ENCODE peak calls at places on chromosomes 16 and 17, in six cellular contexts. O is esophagus muscularis mucosa; Q is CD8-positive, alpha-beta T cell; U is neuronal stem cell; P is endothelial cell of umbilical vein; W is right cardiac atrium. B is an unnamed sample. For H3K4me1, the result is how much of the 10 kb centered on the place peaks cover.

GRCh38 chr17:5422505-5422904 is 2.5 kb downstream of the RPAIN start:
- DNase-seq in O (no peak), Q (no peak), U (no peak), P (no peak), W (no peak), B (peak)

GRCh38 chr16:82232806-82233205 is 62.8 kb upstream of the MPHOSPH6 start:
- DNase-seq in O (no peak), Q (no peak), U (no peak), P (no peak), W (no peak), B (no peak)

GRCh38 chr16:69223882-69224281 is 36.9 kb downstream of the SNTB2 start:
- DNase-seq in O (no peak), Q (no peak), U (no peak), P (no peak), W (no peak), B (no peak)

GRCh38 chr16:50671644-50672260 is 9.4 kb downstream of the SNX20 start:
- DNase-seq in O (no peak), Q (peak), U (no peak), P (peak), W (no peak), B (peak)

GRCh38 chr17:10357768-10358167 is 15.0 kb downstream of the MYH13 start:
- DNase-seq in O (no peak), Q (no peak), U (no peak), P (no peak), W (no peak), B (peak)

GRCh38 chr17:43931062-43931571 is 11.2 kb downstream of the PPY start:
- DNase-seq in O (no peak), Q (no peak), U (no peak), P (no peak), W (no peak), B (no peak)

GRCh38 chr16:78704421-78704820 is 605.0 kb downstream of the WWOX start:
- DNase-seq in O (no peak), Q (no peak), U (no peak), P (no peak), W (no peak), B (no peak)

GRCh38 chr17:66494023-66494803 is 191.8 kb downstream of the PRKCA start:
- DNase-seq in O (no peak), Q (no peak), U (no peak), P (peak), W (no peak), B (peak)

GRCh38 chr17:38628441-38628840 is 22.7 kb upstream of the SRCIN1 start:
- DNase-seq in O (no peak), Q (no peak), U (no peak), P (no peak), W (no peak), B (no peak)

GRCh38 chr17:39903158-39903884 is 15.1 kb downstream of the GSDMB start:
- DNase-seq in O (no peak), Q (no peak), U (no peak), P (no peak), W (no peak), B (no peak)

GRCh38 chr17:49388290-49388640 is 26.2 kb upstream of the ZNF652 start:
- DNase-seq in O (no peak), Q (peak), U (no peak), P (no peak), W (no peak), B (no peak)

GRCh38 chr17:83142619-83143018 is 63.2 kb downstream of the METRNL start:
- DNase-seq in O (no peak), Q (no peak), U (no peak), P (no peak), W (no peak), B (no peak)

GRCh38 chr16:20301840-20302239 is 25.5 kb downstream of the GP2 start:
- DNase-seq in O (no peak), Q (no peak), U (no peak), P (no peak), W (no peak), B (no peak)

GRCh38 chr16:29806096-29806579 is at the start of gene MAZ:
- DNase-seq in O (peak), Q (no peak), U (no peak), P (no peak), W (no peak), B (peak)

GRCh38 chr16:2033057-2033911 is 6.6 kb downstream of the NHERF2 start:
- DNase-seq in O (no peak), Q (no peak), U (no peak), P (peak), W (peak), B (peak)

GRCh38 chr17:34154916-34155730 is 100.0 kb upstream of the CCL2 start:
- DNase-seq in O (no peak), Q (no peak), U (no peak), P (no peak), W (no peak), B (no peak)

GRCh38 chr17:30343741-30344140 is 9.9 kb upstream of the TMIGD1 start:
- DNase-seq in O (no peak), Q (no peak), U (no peak), P (no peak), W (no peak), B (no peak)

GRCh38 chr17:75087558-75088453 is at the start of gene SLC16A5:
- DNase-seq in O (peak), Q (peak), U (peak), P (peak), W (peak), B (peak)

GRCh38 chr17:17819561-17819995 is 17.2 kb downstream of the SREBF1 start:
- DNase-seq in O (no peak), Q (peak), U (no peak), P (peak), W (peak), B (peak)

GRCh38 chr16:67844441-67844840 is 2.3 kb upstream of the NUTF2 start:
- DNase-seq in O (no peak), Q (no peak), U (no peak), P (no peak), W (no peak), B (peak)

GRCh38 chr17:5500247-5500803 is 14.0 kb downstream of the MIS12 start:
- DNase-seq in O (no peak), Q (no peak), U (no peak), P (peak), W (no peak), B (no peak)

GRCh38 chr16:55184052-55184451 is 140.0 kb upstream of the IRX6 start:
- DNase-seq in O (no peak), Q (no peak), U (no peak), P (no peak), W (no peak), B (no peak)

GRCh38 chr17:57078274-57078673 is 6.8 kb upstream of the AKAP1 start:
- DNase-seq in O (no peak), Q (no peak), U (no peak), P (no peak), W (peak), B (no peak)

GRCh38 chr17:37576281-37576680 is 32.9 kb downstream of the SYNRG start:
- DNase-seq in O (no peak), Q (no peak), U (no peak), P (no peak), W (no peak), B (peak)

GRCh38 chr16:48384982-48385271 is 286 bp downstream of the SIAH1 start:
- DNase-seq in O (no peak), Q (no peak), U (no peak), P (no peak), W (no peak), B (no peak)

GRCh38 chr16:47370536-47370935 is 90.3 kb downstream of the ITFG1 start:
- DNase-seq in O (no peak), Q (no peak), U (no peak), P (no peak), W (no peak), B (no peak)

GRCh38 chr17:37107406-37108083 is 158.8 kb downstream of the AATF start:
- DNase-seq in O (no peak), Q (no peak), U (no peak), P (no peak), W (peak), B (peak)

GRCh38 chr17:38604479-38605229 is 1.1 kb downstream of the SRCIN1 start:
- DNase-seq in O (no peak), Q (no peak), U (no peak), P (no peak), W (peak), B (no peak)

GRCh38 chr16:46620265-46621005 is 744 bp downstream of the SHCBP1 start:
- DNase-seq in O (no peak), Q (no peak), U (no peak), P (peak), W (no peak), B (peak)

GRCh38 chr16:14284930-14285541 is 213.9 kb downstream of the MRTFB start:
- DNase-seq in O (no peak), Q (no peak), U (no peak), P (peak), W (peak), B (no peak)

GRCh38 chr16:8999800-9000199 is 36.1 kb upstream of the USP7 start:
- DNase-seq in O (no peak), Q (no peak), U (no peak), P (no peak), W (no peak), B (no peak)

GRCh38 chr16:28067604-28068382 is 4.3 kb upstream of the GSG1L start:
- DNase-seq in O (no peak), Q (no peak), U (no peak), P (no peak), W (peak), B (peak)

GRCh38 chr17:3590768-3591167 is 18.4 kb downstream of the TRPV1 start:
- DNase-seq in O (no peak), Q (no peak), U (no peak), P (no peak), W (no peak), B (no peak)

GRCh38 chr17:81523139-81524062 is 4.8 kb upstream of the FSCN2 start:
- DNase-seq in O (no peak), Q (no peak), U (peak), P (no peak), W (peak), B (peak)

DNA sequence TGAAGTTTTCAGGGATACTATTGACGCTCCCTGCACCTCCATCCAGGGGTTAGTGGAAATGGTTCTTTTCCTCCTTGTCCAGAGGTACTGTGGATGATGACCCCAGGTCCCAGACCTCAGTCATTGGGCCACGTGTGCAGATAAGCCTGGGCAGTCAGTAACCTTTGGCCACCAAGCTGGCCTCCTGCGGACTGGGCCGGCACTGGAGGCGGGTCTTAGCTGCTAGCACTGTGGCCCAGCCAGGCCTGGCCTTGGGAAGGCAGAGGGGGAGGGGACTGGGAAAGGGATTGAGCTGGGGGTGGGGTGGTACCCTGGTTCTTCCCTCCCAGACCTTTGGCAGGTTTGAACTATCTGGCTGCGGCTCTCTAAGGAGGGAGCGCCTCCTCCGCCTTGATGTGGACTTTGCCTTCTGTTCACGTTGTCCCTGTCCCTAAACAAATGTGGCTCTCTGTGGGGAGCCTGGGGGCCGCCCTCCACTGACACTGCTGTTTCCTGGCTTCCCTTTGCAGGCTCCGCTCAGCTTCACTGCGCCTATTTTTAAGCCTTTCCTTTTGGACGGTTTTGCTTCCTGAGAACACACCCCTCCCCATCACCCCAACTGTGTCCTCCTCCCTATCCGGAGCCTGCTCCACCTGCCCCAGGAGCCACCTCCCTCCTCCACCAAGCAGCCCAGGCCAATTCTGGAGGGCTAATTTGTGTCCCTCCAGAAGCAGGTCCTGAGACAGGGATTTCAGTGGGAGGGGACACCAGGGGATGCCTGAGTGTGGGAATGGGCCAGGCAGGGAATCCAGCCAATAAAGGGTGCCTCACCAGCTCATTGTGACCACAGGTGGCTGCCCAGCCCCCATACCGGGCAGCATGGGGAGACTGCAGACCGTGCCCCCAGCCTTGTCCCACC is 251.9 kb downstream of the SEC14L1 start:
- DNase-seq in O (no peak), Q (no peak), U (no peak), P (no peak), W (peak), B (no peak)
- H3K4me3 ChIP-seq in O (no peak), Q (no peak), U (no peak), P (no peak), W (no peak), B (no peak)

GRCh38 chr16:85387731-85388295 is 225.3 kb upstream of the GSE1 start:
- DNase-seq in O (no peak), Q (no peak), U (no peak), P (no peak), W (no peak), B (no peak)

GRCh38 chr16:85386467-85387170 is 226.5 kb upstream of the GSE1 start:
- DNase-seq in O (no peak), Q (no peak), U (no peak), P (no peak), W (peak), B (no peak)

GRCh38 chr16:85385463-85386331 is 227.4 kb upstream of the GSE1 start:
- DNase-seq in O (no peak), Q (no peak), U (no peak), P (no peak), W (peak), B (no peak)

GRCh38 chr16:85384831-85385462 is 228.2 kb upstream of the GSE1 start:
- DNase-seq in O (no peak), Q (no peak), U (no peak), P (no peak), W (peak), B (no peak)

DNA sequence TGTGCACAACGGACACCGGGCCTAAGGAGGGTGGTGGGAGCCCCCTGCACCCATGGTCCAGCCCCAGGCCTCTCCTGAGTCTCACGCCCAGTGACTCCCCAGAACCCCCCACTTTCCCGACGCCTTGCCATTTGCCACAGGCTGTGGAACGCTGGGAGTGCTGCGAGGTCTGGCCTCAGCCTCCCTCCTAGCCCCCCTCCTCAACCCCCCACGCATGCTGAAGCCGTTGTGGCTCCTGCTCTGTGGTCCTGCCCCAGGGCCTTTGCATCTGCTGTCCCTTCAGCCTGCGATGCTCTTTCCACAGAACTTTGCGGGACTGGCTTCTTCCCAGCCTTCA is 226.0 kb upstream of the GSE1 start:
- DNase-seq in O (no peak), Q (no peak), U (no peak), P (no peak), W (peak), B (no peak)
- H3K4me1 ChIP-seq in O (half or more), Q (under half), U (under half), P (under half), W (under half), B (half or more)

DNA sequence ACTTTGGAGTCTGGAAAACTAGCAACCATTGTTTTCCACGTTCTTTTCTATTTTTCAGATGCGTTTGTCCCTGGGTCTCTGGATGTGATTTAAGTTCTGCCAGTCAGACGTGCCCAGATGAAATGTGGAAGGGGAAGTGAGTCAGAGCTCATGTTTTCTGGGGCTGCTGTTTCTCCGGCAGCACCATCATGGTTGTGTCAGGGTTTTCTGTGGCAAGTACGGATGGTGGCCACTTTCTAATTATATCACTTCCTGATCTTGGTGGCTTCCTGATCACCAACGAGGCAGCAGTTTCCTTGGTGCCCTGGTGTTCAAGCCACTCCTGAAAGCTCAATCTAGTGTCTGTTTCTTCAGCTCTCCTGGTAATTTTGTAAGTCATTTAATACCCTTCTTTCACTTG is 31.4 kb upstream of the PMFBP1 start:
- DNase-seq in O (no peak), Q (no peak), U (no peak), P (peak), W (peak), B (peak)
- H3K4me3 ChIP-seq in O (no peak), Q (no peak), U (no peak), P (no peak), W (no peak), B (no peak)

DNA sequence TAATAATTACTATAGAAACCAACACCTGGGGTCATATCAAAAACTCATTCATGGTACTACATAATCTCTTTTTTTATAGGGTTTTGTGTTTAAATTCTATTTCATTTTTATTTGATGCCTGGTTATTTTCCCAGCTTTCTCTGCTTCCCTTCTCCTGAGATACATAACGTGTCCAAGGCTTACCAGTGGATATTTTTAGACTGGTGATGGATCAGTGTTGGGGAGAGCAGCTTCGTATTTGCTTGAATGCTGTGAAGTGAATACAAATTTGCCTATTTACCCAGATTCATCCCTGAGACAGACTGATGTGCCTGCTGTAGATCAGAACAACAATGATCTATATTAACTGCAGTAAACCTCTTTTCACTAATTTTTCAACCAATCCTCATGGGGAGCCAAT is 43.2 kb upstream of the FOXJ1 start:
- DNase-seq in O (no peak), Q (no peak), U (no peak), P (no peak), W (no peak), B (no peak)
- H3K4me1 ChIP-seq in O (under half), Q (half or more), U (under half), P (under half), W (under half), B (under half)

GRCh38 chr17:7282752-7283321 is 1.3 kb downstream of the SLC2A4 start:
- DNase-seq in O (no peak), Q (no peak), U (no peak), P (no peak), W (no peak), B (no peak)
- H3K4me3 ChIP-seq in O (peak), Q (no peak), U (no peak), P (no peak), W (peak), B (peak)

GRCh38 chr17:32335046-32335445 is 6.9 kb downstream of the C17orf75 start:
- DNase-seq in O (no peak), Q (no peak), U (no peak), P (no peak), W (no peak), B (no peak)

GRCh38 chr17:32327911-32328310 is 14.1 kb downstream of the C17orf75 start:
- DNase-seq in O (no peak), Q (no peak), U (no peak), P (no peak), W (no peak), B (no peak)

GRCh38 chr17:32330142-32330541 is 11.8 kb downstream of the C17orf75 start:
- DNase-seq in O (no peak), Q (no peak), U (no peak), P (no peak), W (no peak), B (no peak)

GRCh38 chr17:32333187-32333586 is 8.8 kb downstream of the C17orf75 start:
- DNase-seq in O (no peak), Q (no peak), U (no peak), P (no peak), W (no peak), B (no peak)

GRCh38 chr17:32331243-32332040 is 10.5 kb downstream of the C17orf75 start:
- DNase-seq in O (no peak), Q (no peak), U (no peak), P (no peak), W (no peak), B (no peak)
- H3K4me1 ChIP-seq in O (under half), Q (under half), U (under half), P (under half), W (under half), B (under half)

GRCh38 chr16:18984425-18985005 is 781 bp downstream of the TMC7 start:
- DNase-seq in O (no peak), Q (no peak), U (no peak), P (no peak), W (no peak), B (no peak)
- H3K4me3 ChIP-seq in O (peak), Q (no peak), U (peak), P (peak), W (peak), B (peak)